ENCODE peak calls at places on chromosome 17, in seven cellular contexts. X is RWPE1; C is lower lobe of right lung; K is CD8-positive, alpha-beta T cell; F is heart left ventricle; T is prostate gland; A is gastrocnemius medialis. J is an unnamed sample.

GRCh38 chr17:8005357-8005756 is 2.9 kb downstream of the GUCY2D start:
- DNase-seq in F (no peak), K (no peak), C (no peak), T (no peak), A (no peak), X (no peak), J (no peak)

GRCh38 chr17:14940946-14941280 is 324.2 kb downstream of the PMP22 start:
- DNase-seq in X (no peak), C (no peak), F (no peak), K (no peak), A (no peak), T (no peak), J (no peak)

GRCh38 chr17:10802487-10803284 is 1.2 kb downstream of the TMEM238L start:
- DNase-seq in X (no peak), F (no peak), T (no peak), A (no peak), C (no peak), K (no peak), J (no peak)

GRCh38 chr17:4833941-4834501 is 881 bp downstream of the MINK1 start:
- DNase-seq in X (no peak), T (no peak), A (no peak), C (peak), K (no peak), F (peak), J (no peak)

GRCh38 chr17:1953866-1954265 is 71.3 kb downstream of the RTN4RL1 start:
- DNase-seq in X (no peak), T (no peak), F (no peak), C (no peak), K (no peak), A (no peak), J (no peak)

GRCh38 chr17:9253308-9253707 is 232.0 kb downstream of the NTN1 start:
- DNase-seq in C (no peak), F (no peak), A (no peak), T (no peak), K (no peak), X (no peak), J (no peak)

GRCh38 chr17:49106366-49107210 is 26.0 kb upstream of the B4GALNT2 start:
- DNase-seq in K (no peak), A (no peak), T (no peak), C (no peak), X (no peak), F (no peak), J (no peak)

GRCh38 chr17:21419299-21420239 is 43.4 kb downstream of the KCNJ12 start:
- DNase-seq in F (no peak), A (no peak), C (no peak), X (no peak), T (no peak), K (peak), J (no peak)

GRCh38 chr17:38327936-38328335 is 15.8 kb downstream of the GPR179 start:
- DNase-seq in F (no peak), X (no peak), K (no peak), T (no peak), C (no peak), A (no peak), J (no peak)

GRCh38 chr17:28204244-28204643 is 114.8 kb upstream of the TMEM97 start:
- DNase-seq in F (no peak), X (no peak), C (no peak), K (no peak), T (no peak), A (no peak), J (no peak)

GRCh38 chr17:1693339-1693738 is 8.7 kb upstream of the PRPF8 start:
- DNase-seq in A (no peak), T (no peak), F (no peak), K (no peak), C (no peak), X (no peak), J (no peak)

GRCh38 chr17:29197516-29198272 is 17.5 kb upstream of the MYO18A start:
- DNase-seq in K (no peak), C (no peak), F (no peak), T (no peak), X (no peak), A (no peak), J (no peak)

GRCh38 chr17:82297280-82297803 is 20.1 kb downstream of the CD7 start:
- DNase-seq in F (peak), K (peak), A (peak), C (peak), T (peak), X (peak), J (no peak)

GRCh38 chr17:54727624-54728023 is 173.0 kb upstream of the TOM1L1 start:
- DNase-seq in X (no peak), K (no peak), T (no peak), C (no peak), A (no peak), F (no peak), J (no peak)

GRCh38 chr17:51015145-51015558 is 105.5 kb downstream of the SPAG9 start:
- DNase-seq in F (no peak), C (no peak), K (no peak), A (no peak), T (no peak), X (no peak), J (no peak)

GRCh38 chr17:5078106-5079028 is at the start of gene ZFP3:
- DNase-seq in A (peak), X (peak), T (peak), F (peak), K (peak), C (peak), J (no peak)

GRCh38 chr17:9409430-9409829 is 166.2 kb downstream of the STX8 start:
- DNase-seq in A (no peak), K (no peak), X (no peak), T (no peak), C (no peak), F (no peak), J (no peak)

GRCh38 chr17:75105269-75106080 is 4.3 kb upstream of the ARMC7 start:
- DNase-seq in T (peak), X (peak), A (no peak), C (peak), F (no peak), K (peak), J (no peak)

GRCh38 chr17:9658593-9659211 is 13.4 kb downstream of the USP43 start:
- DNase-seq in K (no peak), F (no peak), X (no peak), C (no peak), T (no peak), A (no peak), J (no peak)

GRCh38 chr17:57911834-57912673 is 43.2 kb downstream of the CUEDC1 start:
- DNase-seq in X (no peak), K (no peak), C (peak), T (peak), A (peak), F (peak), J (no peak)

GRCh38 chr17:78558181-78558850 is 18.9 kb downstream of the DNAH17 start:
- DNase-seq in T (no peak), K (no peak), A (no peak), C (no peak), X (peak), F (no peak), J (no peak)

GRCh38 chr17:82862758-82863645 is 23.2 kb upstream of the ZNF750 start:
- DNase-seq in F (no peak), K (no peak), C (no peak), T (no peak), A (no peak), X (no peak), J (no peak)

GRCh38 chr17:70230883-70231282 is 61.6 kb downstream of the KCNJ2 start:
- DNase-seq in C (no peak), T (no peak), A (no peak), K (no peak), X (no peak), F (no peak), J (no peak)

GRCh38 chr17:19656336-19656735 is 7.8 kb downstream of the ALDH3A2 start:
- DNase-seq in F (no peak), X (no peak), C (no peak), A (no peak), T (no peak), K (no peak), J (no peak)

GRCh38 chr17:79835953-79836951 is 3.0 kb downstream of the CBX4 start:
- DNase-seq in X (no peak), K (no peak), F (no peak), C (peak), T (peak), A (no peak), J (no peak)

GRCh38 chr17:83099570-83100181 is 20.3 kb downstream of the METRNL start:
- DNase-seq in F (no peak), T (no peak), X (no peak), A (no peak), C (no peak), K (no peak), J (no peak)

GRCh38 chr17:43308999-43309398 is 75.2 kb upstream of the RNU2-1 start:
- DNase-seq in C (no peak), F (no peak), X (no peak), T (peak), K (no peak), A (no peak), J (no peak)

GRCh38 chr17:42928714-42929496 is 28.3 kb downstream of the G6PC1 start:
- DNase-seq in T (peak), A (peak), C (peak), K (peak), X (peak), F (peak), J (no peak)

GRCh38 chr17:18962494-18962815 is 10.5 kb downstream of the SLC5A10 start:
- DNase-seq in C (no peak), K (no peak), T (no peak), F (no peak), A (no peak), X (no peak), J (no peak)

GRCh38 chr17:42039794-42040763 is 10.3 kb downstream of the C17orf113 start:
- DNase-seq in T (no peak), C (no peak), K (no peak), F (no peak), A (no peak), X (no peak), J (no peak)

GRCh38 chr17:78745407-78746088 is 36.5 kb downstream of the CYTH1 start:
- DNase-seq in C (no peak), A (no peak), X (no peak), T (no peak), F (no peak), K (peak), J (no peak)

GRCh38 chr17:49218941-49219913 is 8.7 kb downstream of the ABI3 start:
- DNase-seq in K (peak), C (peak), X (no peak), A (no peak), F (peak), T (no peak), J (no peak)

GRCh38 chr17:66441012-66441703 is 138.7 kb downstream of the PRKCA start:
- DNase-seq in T (no peak), C (no peak), K (no peak), A (no peak), F (no peak), X (no peak), J (no peak)

GRCh38 chr17:81396722-81397313 is 1.6 kb downstream of the BAHCC1 start:
- DNase-seq in X (no peak), C (no peak), T (no peak), F (no peak), K (peak), A (no peak), J (no peak)

GRCh38 chr17:79622201-79622601 is 11.3 kb upstream of the RBFOX3 start:
- DNase-seq in K (no peak), F (peak), A (no peak), T (no peak), X (no peak), C (peak), J (peak)

GRCh38 chr17:67853703-67854102 is 28.4 kb downstream of the BPTF start:
- DNase-seq in F (no peak), A (no peak), T (no peak), K (no peak), X (no peak), C (no peak), J (no peak)

GRCh38 chr17:27878776-27879562 is 14.2 kb downstream of the LYRM9 start:
- DNase-seq in A (no peak), F (peak), K (peak), T (no peak), C (no peak), X (no peak), J (no peak)

GRCh38 chr17:76405607-76405966 is 21.2 kb downstream of the SPHK1 start:
- DNase-seq in X (no peak), T (no peak), K (no peak), C (peak), F (no peak), A (no peak), J (no peak)
- TF ChIP-seq CTCF in X (no peak), T (no peak), K (no peak), C (no peak), F (no peak), A (no peak), J (no peak)

DNA sequence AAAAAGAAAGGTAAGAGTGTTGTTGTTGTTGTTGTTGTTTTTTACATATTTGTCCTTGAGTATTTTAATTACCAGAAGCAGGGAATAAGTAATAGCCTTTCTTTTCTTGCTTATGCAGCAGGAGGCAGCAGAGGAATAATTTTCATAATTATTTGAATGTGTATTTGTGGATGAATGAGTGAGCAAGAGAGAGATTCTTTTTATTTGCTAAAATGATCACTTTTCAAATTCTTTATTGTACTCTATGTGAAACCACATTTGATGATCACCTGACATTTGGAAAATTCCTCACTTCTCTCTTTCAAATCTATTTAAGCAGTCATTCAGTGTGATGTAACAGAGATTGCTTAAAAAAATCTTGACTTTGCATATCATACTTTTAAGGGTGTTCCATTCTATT is 223.6 kb downstream of the BCAS3 start:
- DNase-seq in X (no peak), A (no peak), T (no peak), K (no peak), C (no peak), F (no peak), J (no peak)
- TF ChIP-seq CTCF in X (no peak), A (no peak), T (no peak), K (no peak), C (no peak), F (no peak), J (no peak)

GRCh38 chr17:36657763-36658490 is 56.5 kb downstream of the MRM1 start:
- DNase-seq in K (peak), C (no peak), F (no peak), A (no peak), X (no peak), T (no peak), J (no peak)
- TF ChIP-seq CTCF in K (no peak), C (no peak), F (no peak), A (no peak), X (no peak), T (no peak), J (no peak)

DNA sequence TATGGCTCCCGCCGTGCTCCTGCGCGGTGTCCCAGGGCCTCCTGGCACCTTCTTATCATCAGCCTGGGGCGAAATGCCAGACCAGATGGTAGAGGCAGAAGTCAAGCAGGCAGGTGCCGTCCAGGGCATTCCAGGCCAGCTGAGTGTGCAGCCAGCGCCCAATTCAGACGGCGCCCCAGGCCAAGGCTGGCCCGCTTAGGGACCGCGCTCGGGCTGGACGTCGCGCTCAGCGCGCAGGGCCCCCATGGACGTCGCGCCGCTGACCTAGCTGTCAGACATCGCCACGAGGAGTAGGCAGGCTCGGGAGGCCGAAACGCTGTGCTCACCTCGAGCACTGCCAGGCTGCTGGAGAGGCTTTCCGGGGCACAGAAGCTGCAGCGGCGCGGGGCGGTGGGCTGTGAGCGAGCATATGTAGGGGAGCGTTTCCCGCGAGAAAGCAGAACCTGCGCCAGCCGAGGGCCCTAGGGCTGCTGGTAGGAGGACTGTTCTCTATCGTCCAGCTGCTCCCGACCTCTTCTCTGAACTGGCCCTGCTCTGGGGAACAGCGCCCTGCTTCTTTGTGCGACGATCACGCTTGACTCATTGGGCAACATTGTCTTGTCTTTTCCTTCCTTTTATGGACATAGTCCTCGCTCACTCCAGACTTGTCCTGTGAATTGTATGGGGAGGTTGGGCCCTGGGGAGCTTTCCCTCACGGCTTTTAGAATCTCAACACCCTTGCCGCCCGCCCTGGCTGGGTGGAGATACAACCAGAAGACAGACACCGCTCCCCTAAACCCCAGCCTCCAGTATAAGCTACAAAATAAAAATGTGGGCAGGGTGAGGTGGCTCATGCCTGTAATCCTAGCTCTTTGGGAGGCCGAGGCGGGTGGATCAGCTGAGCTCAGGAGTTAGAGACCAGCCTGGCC is 8.4 kb upstream of the CA4 start:
- DNase-seq in A (no peak), T (no peak), X (no peak), C (peak), F (no peak), K (no peak), J (no peak)
- TF ChIP-seq CTCF in A (no peak), T (no peak), X (no peak), C (no peak), F (no peak), K (no peak), J (no peak)

J was measured in mesothelial cell of epicardium.